ENCODE peak calls at places on chromosomes 6 and 20, in five cellular contexts. H, P, M, I and X are unnamed samples.

GRCh38 chr20:57451356-57451755 is 60.2 kb downstream of the RBM38 start:
- DNase-seq in I (no peak), P (no peak), M (no peak), H (no peak), X (no peak)

GRCh38 chr6:141513830-141514229 is 618.9 kb upstream of the GJE1 start:
- DNase-seq in I (no peak), H (no peak), P (no peak), M (no peak), X (no peak)

GRCh38 chr6:626236-626635 is 30.7 kb downstream of the HUS1B start:
- DNase-seq in M (no peak), P (no peak), I (no peak), H (peak; percentile 22), X (no peak)

GRCh38 chr20:24487648-24488047 is 18.2 kb downstream of the SYNDIG1 start:
- DNase-seq in H (no peak), P (no peak), I (no peak), M (no peak), X (no peak)

GRCh38 chr6:11263185-11263817 is 30.8 kb upstream of the NEDD9 start:
- DNase-seq in I (peak; percentile 59), H (peak; percentile 80), P (peak; percentile 21), M (no peak), X (peak; percentile 91)

GRCh38 chr6:1182722-1183521 is 129.0 kb upstream of the FOXQ1 start:
- DNase-seq in P (no peak), H (no peak), I (no peak), M (no peak), X (no peak)

GRCh38 chr6:110140650-110141049 is 38.8 kb downstream of the WASF1 start:
- DNase-seq in I (no peak), M (no peak), P (peak; percentile 1), H (peak; percentile 3), X (no peak)

GRCh38 chr6:157246771-157247484 is 76.4 kb downstream of the TMEM242 start:
- DNase-seq in P (no peak), M (no peak), H (no peak), I (no peak), X (no peak)

GRCh38 chr20:9498322-9498721 is 16.1 kb upstream of the LAMP5 start:
- DNase-seq in M (no peak), P (no peak), I (no peak), H (peak; percentile 22), X (peak; percentile 41)

GRCh38 chr6:11366183-11366933 is 133.9 kb upstream of the NEDD9 start:
- DNase-seq in P (no peak), I (no peak), H (no peak), M (no peak), X (no peak)

GRCh38 chr6:4280721-4281120 is 145.3 kb upstream of the ECI2 start:
- DNase-seq in M (no peak), P (peak; percentile 47), H (peak; percentile 91), I (no peak), X (peak; percentile 49)

GRCh38 chr20:32672982-32673727 is 586 bp downstream of the C20orf203 start:
- DNase-seq in P (no peak), I (no peak), H (no peak), M (peak; percentile 82), X (no peak)

GRCh38 chr20:48098866-48099265 is 313.6 kb upstream of the SULF2 start:
- DNase-seq in H (peak; percentile 45), M (no peak), I (no peak), P (no peak), X (no peak)

GRCh38 chr6:34056301-34056700 is 89.6 kb downstream of the GRM4 start:
- DNase-seq in H (no peak), M (peak; percentile 84), P (no peak), I (peak; percentile 87), X (no peak)

GRCh38 chr6:157823523-157824370 is 701 bp downstream of the SNX9 start:
- DNase-seq in H (peak; percentile 76), P (peak; percentile 13), M (no peak), I (peak; percentile 54), X (peak; percentile 73)

GRCh38 chr20:64115171-64115911 is 8.0 kb upstream of the NPBWR2 start:
- DNase-seq in M (no peak), P (no peak), H (no peak), I (no peak), X (no peak)

GRCh38 chr6:63677282-63677681 is 41.7 kb downstream of the PHF3 start:
- DNase-seq in I (no peak), P (no peak), M (no peak), H (no peak), X (no peak)

GRCh38 chr6:62039602-62040001 is 246.4 kb downstream of the KHDRBS2 start:
- DNase-seq in M (no peak), P (no peak), I (no peak), H (no peak), X (no peak)

GRCh38 chr20:37336369-37337207 is 9.4 kb upstream of the SRC start:
- DNase-seq in H (no peak), M (peak; percentile 30), I (peak; percentile 75), P (no peak), X (peak; percentile 43)

GRCh38 chr6:144659202-144659731 is 374.1 kb downstream of the UTRN start:
- DNase-seq in I (peak; percentile 35), M (no peak), H (peak; percentile 35), P (no peak), X (no peak)

GRCh38 chr6:166561766-166562165 is 24.7 kb downstream of the RAMACL start:
- DNase-seq in P (no peak), M (no peak), H (no peak), I (peak; percentile 50), X (peak; percentile 83)

GRCh38 chr20:49851991-49852390 is 39.4 kb downstream of the SLC9A8 start:
- DNase-seq in H (no peak), M (no peak), I (no peak), P (no peak), X (no peak)

DNA sequence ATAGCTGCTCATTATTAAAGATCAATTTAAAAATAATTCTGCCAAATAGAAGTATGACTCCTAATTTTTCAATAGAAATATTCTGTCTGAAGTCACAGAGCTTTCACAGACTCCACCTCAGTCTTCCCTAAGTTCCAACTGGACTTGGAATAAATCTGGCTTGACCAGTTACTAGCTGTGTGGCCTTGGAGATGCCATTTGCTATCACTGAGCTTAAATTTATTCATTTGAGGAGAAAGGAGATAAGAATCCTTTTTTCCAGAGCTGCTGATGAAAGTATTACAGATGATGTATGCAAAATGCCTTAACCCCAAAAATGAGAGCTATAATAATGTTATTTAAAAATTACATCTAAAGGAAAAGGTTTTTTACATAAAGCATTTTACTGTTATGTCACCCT is 125.0 kb downstream of the GJA1 start:
- DNase-seq in M (no peak), I (no peak), P (no peak), H (no peak), X (no peak)
- H3K4me3 ChIP-seq in M (no peak overlapping the region), I (no peak overlapping the region), P (no peak overlapping the region), H (no peak overlapping the region), X (no peak overlapping the region)

GRCh38 chr20:805713-806112 is 27.8 kb upstream of the FAM110A start:
- DNase-seq in I (no peak), H (peak; percentile 5), P (no peak), M (peak; percentile 66), X (no peak)
- H3K9me3 ChIP-seq in I (no peaks in the 10 kb centered on the region), H (no peaks in the 10 kb centered on the region), P (peaks cover 35% of the 10 kb centered on the region), M (peaks cover 14% of the 10 kb centered on the region), X (peaks cover 3% of the 10 kb centered on the region)

DNA sequence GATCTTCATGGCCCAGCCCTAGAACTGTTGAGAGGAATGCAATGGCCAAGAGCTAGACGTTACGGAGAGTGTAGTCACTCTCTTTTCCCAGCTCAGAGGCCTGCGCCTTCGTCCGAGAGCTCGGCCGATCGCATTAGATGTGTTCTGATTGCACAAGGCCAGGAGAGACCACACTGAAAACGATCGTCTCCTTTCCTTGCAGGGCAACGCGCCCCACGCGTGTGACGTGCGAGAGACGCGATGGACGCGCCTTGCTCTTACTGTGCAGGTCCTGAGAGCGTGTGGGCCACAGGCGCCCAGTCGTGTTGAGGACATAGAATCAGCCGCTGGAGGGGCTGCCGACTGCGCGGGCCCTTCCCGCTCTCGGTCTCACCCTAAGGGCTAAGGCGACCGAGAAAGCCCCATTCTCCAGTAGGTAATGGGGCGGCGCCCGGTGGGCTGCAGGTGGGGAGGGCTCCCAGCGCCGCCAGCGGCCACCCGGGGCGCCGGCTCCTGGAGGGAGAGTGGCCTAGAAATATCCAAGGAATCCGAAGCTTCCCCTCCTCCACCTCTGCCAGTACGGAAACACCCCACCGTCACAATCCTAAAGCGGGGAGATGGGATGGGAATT is 26.9 kb downstream of the TFAP2B start:
- DNase-seq in P (no peak), M (no peak), I (no peak), H (no peak), X (no peak)
- H3K4me3 ChIP-seq in P (no peak overlapping the region), M (no peak overlapping the region), I (no peak overlapping the region), H (no peak overlapping the region), X (no peak overlapping the region)

DNA sequence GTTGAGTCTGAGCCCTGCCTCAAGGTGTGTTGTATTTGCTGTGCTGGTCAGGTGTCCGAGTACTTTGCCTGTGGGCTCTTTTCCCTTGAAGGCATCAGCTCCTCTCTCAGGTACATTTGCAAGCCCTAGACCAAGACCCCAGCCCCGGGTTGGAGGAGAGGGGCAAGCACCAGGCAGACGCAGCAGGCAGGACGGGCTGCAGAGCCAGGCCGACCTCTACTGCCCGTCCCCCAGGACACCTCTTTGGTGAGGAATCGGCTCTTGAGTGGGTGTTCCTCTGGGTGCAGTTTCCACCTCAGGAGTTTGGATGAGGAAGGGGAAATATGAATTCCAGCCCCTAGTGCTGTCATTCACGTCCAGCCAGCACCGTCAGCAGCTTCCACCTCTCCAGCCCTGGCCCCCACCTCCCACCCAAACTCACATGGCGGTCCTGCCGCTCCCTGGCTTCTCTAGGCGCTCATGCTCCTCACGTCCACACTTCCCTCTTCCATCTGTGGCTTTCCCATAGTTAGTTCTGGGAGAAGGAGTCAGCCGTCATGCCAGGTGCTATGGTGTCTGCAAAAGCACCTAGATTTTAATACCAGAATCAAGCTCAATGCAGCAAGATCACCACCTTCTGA is 183.9 kb downstream of the DLL1 start:
- DNase-seq in P (no peak), H (no peak), I (peak; percentile 6), M (no peak), X (no peak)
- H3K9me3 ChIP-seq in P (no peaks in the 10 kb centered on the region), H (no peaks in the 10 kb centered on the region), I (no peaks in the 10 kb centered on the region), M (no peaks in the 10 kb centered on the region), X (no peaks in the 10 kb centered on the region)

GRCh38 chr20:62972270-62973032 is 19.9 kb downstream of the SLC17A9 start:
- DNase-seq in M (peak; percentile 82), P (peak; percentile 96), I (peak; percentile 81), H (peak; percentile 39), X (peak; percentile 86)
- H3K4me3 ChIP-seq in M (no peak overlapping the region), P (peak overlapping the region; percentile 44), I (no peak overlapping the region), H (no peak overlapping the region), X (no peak overlapping the region)